ENCODE peak calls at places on chromosomes 5 and 9, in ten cellular contexts. E is stomach; O is endodermal cell; V is neural progenitor cell; D is CD8-positive, alpha-beta T cell; L is PC-3; S is HCT116; C is thyroid gland; G is mucosa of descending colon; J is cardiac muscle cell. T is an unnamed sample.

GRCh38 chr9:7001571-7001970 is 243.8 kb downstream of the KDM4C start:
- DNase-seq in J (no peak), D (no peak), S (no peak), G (no peak), L (no peak), C (no peak), E (no peak), O (no peak), V (no peak), T (no peak)

GRCh38 chr5:149397530-149397929 is 18.4 kb upstream of the IL17B start:
- DNase-seq in J (peak; percentile 95), V (no peak), S (no peak), E (no peak), C (no peak), G (no peak), L (no peak), O (no peak), D (no peak), T (no peak)

GRCh38 chr9:89746385-89747116 is 141.7 kb downstream of the GADD45G start:
- DNase-seq in E (no peak), L (no peak), J (peak; percentile 67), D (no peak), C (no peak), V (no peak), S (no peak), O (no peak), G (no peak), T (no peak)

GRCh38 chr9:124861342-124862229 is at the start of the genes ARPC5L and RPL35:
- DNase-seq in V (peak; percentile 98), S (peak; percentile 83), O (peak; percentile 96), G (peak; percentile 97), D (peak; percentile 96), C (peak; percentile 95), J (peak; percentile 97), L (peak; percentile 88), E (peak; percentile 96), T (peak; percentile 96)

GRCh38 chr5:50663636-50664035 is 2.8 kb upstream of the PARP8 start:
- DNase-seq in S (no peak), G (peak; percentile 73), E (peak; percentile 76), O (no peak), D (no peak), L (no peak), C (no peak), V (no peak), J (no peak), T (no peak)

GRCh38 chr5:158798140-158798539 is 301.6 kb downstream of the EBF1 start:
- DNase-seq in E (no peak), O (no peak), L (no peak), S (no peak), C (no peak), D (no peak), J (no peak), V (no peak), G (no peak), T (no peak)

GRCh38 chr5:127892467-127893207 is 189.4 kb downstream of the CCDC192 start:
- DNase-seq in O (no peak), G (no peak), D (no peak), S (peak; percentile 59), V (no peak), C (no peak), J (peak; percentile 72), E (no peak), L (peak; percentile 93), T (no peak)

GRCh38 chr9:130042406-130042930 is 521 bp downstream of the FNBP1 start:
- DNase-seq in L (no peak), E (peak; percentile 40), G (peak; percentile 66), D (peak; percentile 71), V (peak; percentile 76), S (no peak), C (peak; percentile 38), J (peak; percentile 20), O (no peak), T (peak; percentile 31)

GRCh38 chr9:69157751-69158466 is 16.2 kb upstream of the TJP2 start:
- DNase-seq in V (no peak), O (peak; percentile 48), J (no peak), E (no peak), C (no peak), G (no peak), S (no peak), L (no peak), D (no peak), T (no peak)

GRCh38 chr5:107563957-107564544 is 106.7 kb downstream of the EFNA5 start:
- DNase-seq in V (no peak), S (no peak), J (no peak), E (no peak), G (no peak), L (no peak), C (no peak), D (no peak), O (peak; percentile 73), T (no peak)

GRCh38 chr5:174608631-174609097 is 115.7 kb upstream of the MSX2 start:
- DNase-seq in E (peak; percentile 95), L (no peak), C (peak; percentile 6), J (peak; percentile 30), O (no peak), V (peak; percentile 39), G (peak; percentile 56), D (no peak), S (peak; percentile 67), T (no peak)

GRCh38 chr9:108526518-108526917 is 329.3 kb downstream of the ACTL7B start:
- DNase-seq in C (no peak), S (no peak), L (no peak), O (no peak), E (no peak), J (no peak), V (no peak), G (no peak), D (no peak), T (no peak)

GRCh38 chr9:132161743-132162187 is at the start of gene NTNG2:
- DNase-seq in E (no peak), D (no peak), L (no peak), C (no peak), V (no peak), G (no peak), S (no peak), J (no peak), O (no peak), T (no peak)

GRCh38 chr9:17229945-17230560 is 95.2 kb downstream of the CNTLN start:
- DNase-seq in E (no peak), C (no peak), J (no peak), G (no peak), D (no peak), S (no peak), O (no peak), L (peak; percentile 3), V (no peak), T (no peak)

GRCh38 chr9:137670391-137671195 is 51.8 kb downstream of the EHMT1 start:
- DNase-seq in L (no peak), C (peak; percentile 86), J (no peak), S (no peak), G (peak; percentile 61), O (peak; percentile 71), D (no peak), E (peak; percentile 81), V (peak; percentile 85), T (no peak)

GRCh38 chr5:156934450-156935211 is 28.4 kb downstream of the TIMD4 start:
- DNase-seq in G (no peak), D (peak; percentile 77), S (peak; percentile 7), E (no peak), C (peak; percentile 20), L (peak; percentile 9), O (peak; percentile 75), J (peak; percentile 2), V (peak; percentile 55), T (peak; percentile 37)

GRCh38 chr5:77985247-77985646 is 209.1 kb upstream of the TBCA start:
- DNase-seq in O (peak; percentile 63), E (no peak), L (no peak), G (no peak), D (no peak), S (no peak), C (no peak), J (no peak), V (no peak), T (no peak)

GRCh38 chr9:127783111-127783621 is 2.7 kb upstream of the CDK9 start:
- DNase-seq in D (peak; percentile 85), C (no peak), S (no peak), L (no peak), O (no peak), G (peak; percentile 92), J (no peak), E (peak; percentile 57), V (peak; percentile 40), T (peak; percentile 74)
- H3K4me1 ChIP-seq in D (peaks cover 75% of the 10 kb centered on the region), C (peaks cover 32% of the 10 kb centered on the region), S (peaks cover 14% of the 10 kb centered on the region), L (peaks cover 10% of the 10 kb centered on the region), O (no peaks in the 10 kb centered on the region), G (peaks cover 21% of the 10 kb centered on the region), J (peaks cover 11% of the 10 kb centered on the region), E (peaks cover 38% of the 10 kb centered on the region), V (peaks cover 13% of the 10 kb centered on the region), T (peaks cover 75% of the 10 kb centered on the region)

DNA sequence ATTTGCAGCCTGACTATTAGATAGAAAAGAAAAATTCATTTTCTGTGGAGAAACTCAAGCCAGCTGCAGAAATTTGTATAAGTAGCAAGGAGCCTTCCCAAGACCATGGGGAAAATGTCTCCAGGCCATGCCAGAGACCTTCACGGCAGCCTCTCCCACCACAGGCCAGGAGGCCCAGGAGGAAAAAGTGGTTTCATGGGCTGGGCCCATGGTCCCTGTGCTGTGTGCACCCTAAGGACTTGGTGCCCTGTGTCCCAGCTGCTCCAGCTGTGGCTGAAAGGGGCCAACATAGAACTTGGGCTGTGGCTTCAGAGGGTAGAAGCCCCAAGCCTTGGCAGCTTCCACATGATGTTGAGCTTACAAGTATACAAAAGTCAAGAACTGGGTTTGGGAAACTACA is 73.3 kb upstream of the TTC23L start:
- DNase-seq in O (no peak), V (no peak), G (no peak), S (no peak), E (no peak), J (no peak), L (no peak), C (no peak), D (no peak), T (no peak)
- H3K36me3 ChIP-seq in O (peaks cover 58% of the 10 kb centered on the region), V (no peaks in the 10 kb centered on the region), G (no peaks in the 10 kb centered on the region), S (no peaks in the 10 kb centered on the region), E (peaks cover 11% of the 10 kb centered on the region), J (no peaks in the 10 kb centered on the region), L (peaks cover 43% of the 10 kb centered on the region), C (no peaks in the 10 kb centered on the region), D (no peaks in the 10 kb centered on the region), T (no peaks in the 10 kb centered on the region)

GRCh38 chr9:115349542-115349941 is 231.6 kb upstream of the TNC start:
- DNase-seq in L (peak; percentile 85), C (no peak), G (no peak), E (no peak), D (no peak), V (no peak), J (no peak), S (no peak), O (no peak), T (no peak)
- H3K4me1 ChIP-seq in L (peaks cover 33% of the 10 kb centered on the region), C (no peaks in the 10 kb centered on the region), G (no peaks in the 10 kb centered on the region), E (no peaks in the 10 kb centered on the region), D (no peaks in the 10 kb centered on the region), V (peaks cover 5% of the 10 kb centered on the region), J (no peaks in the 10 kb centered on the region), S (no peaks in the 10 kb centered on the region), O (peaks cover 4% of the 10 kb centered on the region), T (no peaks in the 10 kb centered on the region)

DNA sequence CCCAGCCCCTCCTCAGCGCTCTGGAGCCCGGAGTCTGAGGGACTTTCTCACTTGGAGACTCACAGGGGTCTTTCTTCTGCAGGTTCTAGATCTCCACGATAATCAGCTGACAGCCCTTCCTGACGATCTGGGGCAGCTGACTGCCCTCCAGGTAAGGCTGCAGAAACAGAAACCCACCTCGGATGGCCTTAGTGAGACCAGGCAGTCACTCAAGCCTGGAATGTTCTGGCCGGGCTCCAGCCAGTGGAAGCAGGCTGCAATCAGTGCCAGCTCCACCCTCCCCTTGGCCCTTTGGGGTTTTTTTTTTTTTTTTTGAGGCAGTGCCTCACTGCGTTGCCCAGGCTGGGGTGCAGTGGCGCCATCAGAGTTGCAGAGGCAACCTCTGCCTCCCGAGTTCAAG is 7.6 kb downstream of the LRSAM1 start:
- DNase-seq in G (no peak), J (no peak), E (peak; percentile 71), V (no peak), D (no peak), L (no peak), O (no peak), C (peak; percentile 90), S (no peak), T (no peak)
- H3K36me3 ChIP-seq in G (peaks cover 4% of the 10 kb centered on the region), J (peaks cover 24% of the 10 kb centered on the region), E (peaks cover 80% of the 10 kb centered on the region), V (no peaks in the 10 kb centered on the region), D (peaks cover 8% of the 10 kb centered on the region), L (peaks cover 4% of the 10 kb centered on the region), O (peaks cover 61% of the 10 kb centered on the region), C (peaks cover 27% of the 10 kb centered on the region), S (peaks cover 15% of the 10 kb centered on the region), T (peaks cover 20% of the 10 kb centered on the region)

T was measured in CD8-positive, alpha-beta memory T cell.